ENCODE peak calls at places on chromosomes 12 and 14, in five cellular contexts. C is tibial artery, W is stromal cell of bone marrow, L is fibroblast of the conjunctiva, Q is T-helper 1 cell. E is an unnamed sample.
A peak's percentile ranks its signal among the peaks of the same experiment; 100 is the strongest.

GRCh38 chr12:56941299-56942017 is 7.2 kb upstream of the SDR9C7 start:
- DNase-seq in Q (no peak), L (peak; percentile 26), C (no peak), W (peak; percentile 36), E (peak; percentile 86)

GRCh38 chr12:65170245-65170881 is 980 bp downstream of the LEMD3 start:
- DNase-seq in L (no peak), Q (peak; percentile 72), C (peak; percentile 75), W (peak; percentile 25), E (peak; percentile 88)

GRCh38 chr12:121443193-121443829 is 43.4 kb downstream of the RNF34 start:
- DNase-seq in C (peak; percentile 88), Q (peak; percentile 51), L (peak; percentile 44), W (peak; percentile 51), E (peak; percentile 83)

GRCh38 chr12:124474709-124475108 is 92.7 kb downstream of the NCOR2 start:
- DNase-seq in Q (no peak), L (no peak), W (no peak), C (no peak), E (no peak)

GRCh38 chr12:57868870-57869609 is 22.5 kb upstream of the CTDSP2 start:
- DNase-seq in Q (no peak), L (no peak), C (peak; percentile 83), W (no peak), E (no peak)

GRCh38 chr12:107906719-107907118 is 132.2 kb downstream of the ASCL4 start:
- DNase-seq in L (no peak), Q (no peak), W (no peak), C (no peak), E (no peak)

GRCh38 chr12:118463677-118464076 is 87.3 kb downstream of the SUDS3 start:
- DNase-seq in W (no peak), C (no peak), L (no peak), Q (no peak), E (peak; percentile 21)

GRCh38 chr14:70100071-70100470 is 88.7 kb downstream of the SLC8A3 start:
- DNase-seq in W (no peak), Q (no peak), L (no peak), C (no peak), E (no peak)

GRCh38 chr12:54207539-54208267 is 18.9 kb upstream of the SMUG1 start:
- DNase-seq in W (no peak), Q (peak; percentile 58), C (peak; percentile 82), L (no peak), E (peak; percentile 82)

GRCh38 chr14:49893309-49894213 is 679 bp downstream of the ARF6 start:
- DNase-seq in Q (peak; percentile 74), W (no peak), L (no peak), C (peak; percentile 76), E (peak; percentile 52)

GRCh38 chr12:27651201-27651600 is 45.0 kb upstream of the REP15 start:
- DNase-seq in W (no peak), C (no peak), Q (no peak), L (no peak), E (peak; percentile 52)

GRCh38 chr14:43651896-43652295 is 855.2 kb downstream of the FSCB start:
- DNase-seq in Q (no peak), C (no peak), W (no peak), L (no peak), E (no peak)

GRCh38 chr12:93653079-93653478 is 24.1 kb upstream of the CRADD start:
- DNase-seq in Q (no peak), W (no peak), C (no peak), L (no peak), E (no peak)

GRCh38 chr14:35878272-35879140 is 52.4 kb downstream of the BRMS1L start:
- DNase-seq in L (peak; percentile 74), W (peak; percentile 74), Q (no peak), C (no peak), E (peak; percentile 76)

GRCh38 chr14:90546767-90547166 is 149.9 kb downstream of the CALM1 start:
- DNase-seq in L (no peak), Q (no peak), W (no peak), C (no peak), E (no peak)

GRCh38 chr12:124395284-124395752 is 100.4 kb downstream of the RFLNA start:
- DNase-seq in W (no peak), C (no peak), L (no peak), Q (no peak), E (no peak)